ENCODE peak calls at places on chromosomes 4 and X, in four cellular contexts. J is NCI-H774, N is suprapubic skin, G is GM23338. K is an unnamed sample.

GRCh38 chrX:149522914-149523313 is 17.8 kb upstream of the IDS start:
- DNase-seq in N (no peak), G (no peak), J (no peak), K (no peak)

GRCh38 chrX:120697053-120697452 is 67.2 kb upstream of the C1GALT1C1 start:
- DNase-seq in G (no peak), J (no peak), N (no peak), K (no peak)

GRCh38 chr4:6460876-6461275 is 11.5 kb downstream of the PPP2R2C start:
- DNase-seq in N (peak; percentile 36), J (no peak), G (no peak), K (no peak)

GRCh38 chrX:28135378-28136047 is 154.3 kb upstream of the DCAF8L1 start:
- DNase-seq in N (no peak), J (no peak), G (no peak), K (no peak)

GRCh38 chr4:169314906-169315305 is 44.1 kb upstream of the SH3RF1 start:
- DNase-seq in J (peak; percentile 24), N (no peak), G (no peak), K (peak; percentile 79)

GRCh38 chr4:10731162-10731561 is 46.6 kb upstream of the CLNK start:
- DNase-seq in G (no peak), J (no peak), N (no peak), K (no peak)

GRCh38 chr4:116480486-116480990 is 604.8 kb downstream of the TRAM1L1 start:
- DNase-seq in N (no peak), G (no peak), J (no peak), K (no peak)

GRCh38 chr4:79042079-79042674 is 102.9 kb upstream of the PAQR3 start:
- DNase-seq in N (no peak), G (peak; percentile 45), J (peak; percentile 40), K (no peak)

GRCh38 chrX:2414384-2414783 is 86.4 kb downstream of the DHRSX start:
- DNase-seq in J (no peak), G (no peak), N (no peak), K (no peak)

GRCh38 chrX:47160781-47161180 is 15.8 kb downstream of the RBM10 start:
- DNase-seq in J (no peak), G (no peak), N (peak; percentile 10), K (no peak)

GRCh38 chr4:40288547-40288946 is 46.6 kb upstream of the CHRNA9 start:
- DNase-seq in N (no peak), J (no peak), G (no peak), K (no peak)

K was measured in left lung.